ENCODE peak calls at places on chromosome 10, in seven cellular contexts. One of them, this sample, is unnamed.

GRCh38 chr10:68992721-68993440 is 4.3 kb downstream of the KIFBP start:
- DNase-seq in neuronal stem cell: no peak
- DNase-seq in mesendoderm: no peak
- DNase-seq in IMR-90: peak
- DNase-seq in trophoblast cell: no peak
- DNase-seq in H9: no peak
- DNase-seq in mesenchymal stem cell: peak
- DNase-seq in this sample: no peak

GRCh38 chr10:79144341-79145173 is 75.8 kb downstream of the ZMIZ1 start:
- DNase-seq in mesendoderm: no peak
- DNase-seq in IMR-90: no peak
- DNase-seq in mesenchymal stem cell: peak
- DNase-seq in H9: no peak
- DNase-seq in neuronal stem cell: no peak
- DNase-seq in trophoblast cell: no peak
- DNase-seq in this sample: no peak

GRCh38 chr10:60123172-60123571 is 216.8 kb upstream of the CCDC6 start:
- DNase-seq in mesendoderm: no peak
- DNase-seq in neuronal stem cell: no peak
- DNase-seq in H9: no peak
- DNase-seq in trophoblast cell: no peak
- DNase-seq in mesenchymal stem cell: peak
- DNase-seq in IMR-90: peak
- DNase-seq in this sample: no peak

GRCh38 chr10:70935631-70936030 is 47.3 kb upstream of the PCBD1 start:
- DNase-seq in mesendoderm: no peak
- DNase-seq in mesenchymal stem cell: no peak
- DNase-seq in IMR-90: no peak
- DNase-seq in H9: no peak
- DNase-seq in trophoblast cell: no peak
- DNase-seq in neuronal stem cell: no peak
- DNase-seq in this sample: no peak

GRCh38 chr10:20040012-20040411 is 223.8 kb downstream of the PLXDC2 start:
- DNase-seq in neuronal stem cell: no peak
- DNase-seq in mesendoderm: no peak
- DNase-seq in IMR-90: no peak
- DNase-seq in H9: no peak
- DNase-seq in mesenchymal stem cell: peak
- DNase-seq in trophoblast cell: peak
- DNase-seq in this sample: no peak

GRCh38 chr10:80988755-80989154 is 451.1 kb downstream of the SH2D4B start:
- DNase-seq in mesenchymal stem cell: no peak
- DNase-seq in neuronal stem cell: no peak
- DNase-seq in IMR-90: no peak
- DNase-seq in H9: no peak
- DNase-seq in mesendoderm: no peak
- DNase-seq in trophoblast cell: no peak
- DNase-seq in this sample: no peak

GRCh38 chr10:118504044-118504944 is 91.2 kb downstream of the PRLHR start:
- DNase-seq in mesendoderm: peak
- DNase-seq in H9: no peak
- DNase-seq in mesenchymal stem cell: no peak
- DNase-seq in neuronal stem cell: no peak
- DNase-seq in IMR-90: peak
- DNase-seq in trophoblast cell: peak
- DNase-seq in this sample: no peak

GRCh38 chr10:93220315-93221170 is 146.8 kb downstream of the CYP26A1 start:
- DNase-seq in mesendoderm: no peak
- DNase-seq in mesenchymal stem cell: no peak
- DNase-seq in trophoblast cell: peak
- DNase-seq in neuronal stem cell: no peak
- DNase-seq in IMR-90: no peak
- DNase-seq in H9: peak
- DNase-seq in this sample: no peak

GRCh38 chr10:102280397-102281015 is 35.2 kb downstream of the GBF1 start:
- DNase-seq in IMR-90: peak
- DNase-seq in mesendoderm: no peak
- DNase-seq in trophoblast cell: no peak
- DNase-seq in H9: no peak
- DNase-seq in mesenchymal stem cell: peak
- DNase-seq in neuronal stem cell: no peak
- DNase-seq in this sample: no peak

GRCh38 chr10:89591111-89591795 is 53.8 kb downstream of the PANK1 start:
- DNase-seq in neuronal stem cell: no peak
- DNase-seq in H9: no peak
- DNase-seq in mesenchymal stem cell: peak
- DNase-seq in IMR-90: peak
- DNase-seq in mesendoderm: no peak
- DNase-seq in trophoblast cell: no peak
- DNase-seq in this sample: no peak

GRCh38 chr10:77223532-77224460 is 413.8 kb downstream of the KCNMA1 start:
- DNase-seq in H9: no peak
- DNase-seq in IMR-90: no peak
- DNase-seq in mesendoderm: no peak
- DNase-seq in mesenchymal stem cell: no peak
- DNase-seq in neuronal stem cell: no peak
- DNase-seq in trophoblast cell: no peak
- DNase-seq in this sample: no peak

GRCh38 chr10:127815147-127815546 is 77.6 kb downstream of the CLRN3 start:
- DNase-seq in neuronal stem cell: no peak
- DNase-seq in H9: no peak
- DNase-seq in trophoblast cell: no peak
- DNase-seq in mesendoderm: no peak
- DNase-seq in mesenchymal stem cell: no peak
- DNase-seq in IMR-90: no peak
- DNase-seq in this sample: no peak

GRCh38 chr10:59175538-59176240 is 754 bp upstream of the PHYHIPL start:
- DNase-seq in neuronal stem cell: peak
- DNase-seq in IMR-90: no peak
- DNase-seq in H9: peak
- DNase-seq in mesendoderm: peak
- DNase-seq in trophoblast cell: no peak
- DNase-seq in mesenchymal stem cell: no peak
- DNase-seq in this sample: no peak

GRCh38 chr10:112148314-112148713 is 35.3 kb downstream of the GPAM start:
- DNase-seq in trophoblast cell: no peak
- DNase-seq in mesenchymal stem cell: no peak
- DNase-seq in IMR-90: no peak
- DNase-seq in mesendoderm: no peak
- DNase-seq in H9: no peak
- DNase-seq in neuronal stem cell: no peak
- DNase-seq in this sample: no peak

GRCh38 chr10:44332465-44332864 is 52.4 kb downstream of the CXCL12 start:
- DNase-seq in trophoblast cell: no peak
- DNase-seq in mesenchymal stem cell: no peak
- DNase-seq in neuronal stem cell: no peak
- DNase-seq in mesendoderm: no peak
- DNase-seq in H9: no peak
- DNase-seq in IMR-90: no peak
- DNase-seq in this sample: no peak

GRCh38 chr10:5532618-5533097 is 7.9 kb downstream of the CALML3 start:
- DNase-seq in neuronal stem cell: no peak
- DNase-seq in trophoblast cell: no peak
- DNase-seq in IMR-90: no peak
- DNase-seq in H9: no peak
- DNase-seq in mesenchymal stem cell: no peak
- DNase-seq in mesendoderm: no peak
- DNase-seq in this sample: no peak

GRCh38 chr10:51846856-51847506 is 147.6 kb upstream of the CSTF2T start:
- DNase-seq in IMR-90: no peak
- DNase-seq in trophoblast cell: no peak
- DNase-seq in mesendoderm: no peak
- DNase-seq in H9: no peak
- DNase-seq in neuronal stem cell: no peak
- DNase-seq in mesenchymal stem cell: no peak
- DNase-seq in this sample: no peak

GRCh38 chr10:72740526-72740925 is 48.6 kb downstream of the MCU start:
- DNase-seq in IMR-90: peak
- DNase-seq in mesendoderm: peak
- DNase-seq in neuronal stem cell: no peak
- DNase-seq in trophoblast cell: peak
- DNase-seq in mesenchymal stem cell: peak
- DNase-seq in H9: no peak
- DNase-seq in this sample: no peak

GRCh38 chr10:51231754-51232153 is 157.5 kb downstream of the PRKG1 start:
- DNase-seq in mesenchymal stem cell: no peak
- DNase-seq in H9: no peak
- DNase-seq in neuronal stem cell: no peak
- DNase-seq in mesendoderm: no peak
- DNase-seq in trophoblast cell: no peak
- DNase-seq in IMR-90: no peak
- DNase-seq in this sample: no peak

GRCh38 chr10:33032354-33033254 is 74.6 kb upstream of the ITGB1 start:
- DNase-seq in neuronal stem cell: no peak
- DNase-seq in IMR-90: peak
- DNase-seq in trophoblast cell: peak
- DNase-seq in mesenchymal stem cell: no peak
- DNase-seq in mesendoderm: no peak
- DNase-seq in H9: no peak
- DNase-seq in this sample: no peak

DNA sequence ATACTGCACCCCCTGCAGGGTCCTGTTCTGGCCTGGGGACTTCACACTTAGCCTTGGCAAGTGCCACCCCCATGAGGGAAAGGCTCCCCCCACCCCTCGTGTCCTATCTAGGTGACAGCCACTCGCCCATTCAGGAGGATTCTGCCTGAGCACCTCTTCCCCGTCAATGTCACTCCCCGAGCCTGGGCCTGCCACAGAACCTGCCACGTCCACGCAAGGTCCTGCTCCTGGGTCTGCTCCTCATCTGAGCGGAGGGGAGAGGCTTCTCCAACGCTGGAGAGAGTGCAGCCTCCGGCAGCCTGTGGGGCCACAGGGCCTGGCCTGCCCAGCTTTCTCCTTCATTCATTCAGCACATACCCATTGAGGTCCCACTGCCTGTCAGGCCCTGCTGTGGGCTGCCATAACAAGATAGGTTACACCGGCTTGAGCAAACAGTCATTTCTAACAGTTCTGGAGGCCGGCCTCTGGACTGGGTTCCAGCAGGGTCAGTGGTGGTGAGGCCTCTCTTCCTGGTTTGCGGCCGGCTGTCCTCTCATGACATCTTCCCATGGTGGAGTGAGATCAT is 92.0 kb upstream of the RET start:
- DNase-seq in mesendoderm: no peak
- DNase-seq in IMR-90: no peak
- DNase-seq in neuronal stem cell: no peak
- DNase-seq in mesenchymal stem cell: no peak
- DNase-seq in H9: peak
- DNase-seq in trophoblast cell: no peak
- DNase-seq in this sample: peak
- H3K4ac ChIP-seq in mesendoderm: no peak
- H3K4ac ChIP-seq in IMR-90: no peak
- H3K4ac ChIP-seq in neuronal stem cell: no peak
- H3K4ac ChIP-seq in mesenchymal stem cell: no peak
- H3K4ac ChIP-seq in H9: no peak
- H3K4ac ChIP-seq in trophoblast cell: no peak
- H3K4ac ChIP-seq in this sample: no peak

GRCh38 chr10:103869336-103869735 is 14.0 kb upstream of the SH3PXD2A start:
- DNase-seq in H9: no peak
- DNase-seq in mesenchymal stem cell: no peak
- DNase-seq in trophoblast cell: no peak
- DNase-seq in neuronal stem cell: no peak
- DNase-seq in mesendoderm: no peak
- DNase-seq in IMR-90: no peak
- DNase-seq in this sample: no peak
- H3K4ac ChIP-seq in H9: no peak
- H3K4ac ChIP-seq in mesenchymal stem cell: no peak
- H3K4ac ChIP-seq in trophoblast cell: no peak
- H3K4ac ChIP-seq in neuronal stem cell: no peak
- H3K4ac ChIP-seq in mesendoderm: no peak
- H3K4ac ChIP-seq in IMR-90: no peak
- H3K4ac ChIP-seq in this sample: no peak

GRCh38 chr10:107650939-107651338 is 486.4 kb upstream of the SORCS1 start:
- DNase-seq in neuronal stem cell: no peak
- DNase-seq in IMR-90: no peak
- DNase-seq in H9: no peak
- DNase-seq in mesenchymal stem cell: no peak
- DNase-seq in mesendoderm: no peak
- DNase-seq in trophoblast cell: no peak
- DNase-seq in this sample: no peak

GRCh38 chr10:107653832-107654287 is 489.4 kb upstream of the SORCS1 start:
- DNase-seq in mesenchymal stem cell: peak
- DNase-seq in mesendoderm: no peak
- DNase-seq in IMR-90: peak
- DNase-seq in neuronal stem cell: no peak
- DNase-seq in trophoblast cell: peak
- DNase-seq in H9: no peak
- DNase-seq in this sample: no peak

GRCh38 chr10:107656932-107657331 is 492.4 kb upstream of the SORCS1 start:
- DNase-seq in H9: no peak
- DNase-seq in mesenchymal stem cell: no peak
- DNase-seq in IMR-90: no peak
- DNase-seq in mesendoderm: no peak
- DNase-seq in neuronal stem cell: no peak
- DNase-seq in trophoblast cell: no peak
- DNase-seq in this sample: no peak
- H3K4ac ChIP-seq in H9: no peak
- H3K4ac ChIP-seq in mesenchymal stem cell: no peak
- H3K4ac ChIP-seq in IMR-90: no peak
- H3K4ac ChIP-seq in mesendoderm: no peak
- H3K4ac ChIP-seq in neuronal stem cell: no peak
- H3K4ac ChIP-seq in trophoblast cell: no peak
- H3K4ac ChIP-seq in this sample: no peak

GRCh38 chr10:99418910-99419624 is 11.4 kb downstream of the GOT1 start:
- DNase-seq in mesendoderm: no peak
- DNase-seq in mesenchymal stem cell: no peak
- DNase-seq in trophoblast cell: no peak
- DNase-seq in neuronal stem cell: no peak
- DNase-seq in H9: no peak
- DNase-seq in IMR-90: no peak
- DNase-seq in this sample: no peak
- H3K4ac ChIP-seq in mesendoderm: no peak
- H3K4ac ChIP-seq in mesenchymal stem cell: no peak
- H3K4ac ChIP-seq in trophoblast cell: no peak
- H3K4ac ChIP-seq in neuronal stem cell: no peak
- H3K4ac ChIP-seq in H9: no peak
- H3K4ac ChIP-seq in IMR-90: no peak
- H3K4ac ChIP-seq in this sample: no peak